ENCODE peak calls at places on chromosome 14, in seven cellular contexts. F, W, M, Z, X, I and B are unnamed samples.

GRCh38 chr14:58717821-58718220 is 80.1 kb downstream of the DACT1 start:
- DNase-seq in M (no peak), I (no peak), X (no peak), W (no peak), Z (no peak), F (no peak), B (no peak)

GRCh38 chr14:58922211-58922940 is 266.1 kb upstream of the DAAM1 start:
- DNase-seq in M (no peak), F (peak), Z (no peak), I (no peak), W (no peak), X (no peak), B (no peak)

GRCh38 chr14:31161274-31161673 is 46.3 kb downstream of the HECTD1 start:
- DNase-seq in Z (no peak), W (no peak), X (no peak), M (no peak), F (peak), I (no peak), B (no peak)

GRCh38 chr14:54577494-54577893 is 10.6 kb downstream of the SAMD4A start:
- DNase-seq in M (no peak), F (no peak), X (no peak), W (no peak), Z (no peak), I (no peak), B (no peak)

GRCh38 chr14:24377126-24377525 is 9.1 kb downstream of the NFATC4 start:
- DNase-seq in X (no peak), W (no peak), Z (no peak), M (no peak), F (no peak), I (no peak), B (no peak)

GRCh38 chr14:80215756-80216581 is 4.7 kb upstream of the DIO2 start:
- DNase-seq in M (no peak), Z (peak), I (no peak), X (peak), W (peak), F (peak), B (peak)

GRCh38 chr14:65937079-65937803 is 524.7 kb downstream of the FUT8 start:
- DNase-seq in W (peak), Z (no peak), M (no peak), I (no peak), X (no peak), F (no peak), B (no peak)

GRCh38 chr14:69268763-69269162 is 8.8 kb downstream of the GALNT16 start:
- DNase-seq in I (no peak), Z (peak), F (peak), M (no peak), X (no peak), W (no peak), B (no peak)

GRCh38 chr14:96148631-96149030 is 56.0 kb upstream of the BDKRB2 start:
- DNase-seq in M (no peak), Z (no peak), F (no peak), I (no peak), X (no peak), W (no peak), B (no peak)

GRCh38 chr14:99794156-99794780 is 1.1 kb downstream of the EML1 start:
- DNase-seq in I (no peak), W (no peak), X (no peak), M (no peak), F (peak), Z (peak), B (no peak)

GRCh38 chr14:64292197-64292596 is 2.0 kb downstream of the ESR2 start:
- DNase-seq in M (no peak), F (no peak), W (no peak), I (no peak), X (no peak), Z (no peak), B (no peak)
- H3K4me2 ChIP-seq in M (no peak), F (no peak), W (no peak), I (no peak), X (no peak), Z (no peak), B (no peak)

GRCh38 chr14:74240794-74241610 is 1.8 kb downstream of the VSX2 start:
- DNase-seq in F (peak), M (no peak), I (no peak), W (peak), X (no peak), Z (no peak), B (peak)

GRCh38 chr14:74243051-74243450 is 3.8 kb downstream of the VSX2 start:
- DNase-seq in F (no peak), Z (no peak), I (no peak), X (no peak), M (no peak), W (no peak), B (no peak)

GRCh38 chr14:74242055-74243042 is 3.1 kb downstream of the VSX2 start:
- DNase-seq in I (no peak), F (no peak), W (peak), Z (no peak), M (no peak), X (no peak), B (peak)

GRCh38 chr14:74239848-74240793 is 872 bp downstream of the VSX2 start:
- DNase-seq in W (peak), F (peak), I (no peak), X (no peak), Z (no peak), M (no peak), B (peak)

GRCh38 chr14:74241611-74242005 is 2.4 kb downstream of the VSX2 start:
- DNase-seq in Z (no peak), F (no peak), I (no peak), X (no peak), M (no peak), W (no peak), B (no peak)
- TF ChIP-seq EZH2phosphoT487 in Z (no peak), F (no peak), I (no peak), X (peak), M (no peak), W (peak), B (peak)

GRCh38 chr14:51094282-51094821 is 553 bp downstream of the TRIM9 start:
- DNase-seq in F (peak), X (peak), Z (no peak), I (no peak), M (no peak), W (peak), B (peak)
- TF ChIP-seq EZH2 in F (no peak), X (peak), Z (no peak), I (no peak), M (no peak), W (no peak), B (peak)

GRCh38 chr14:22400590-22401259 is 188.3 kb downstream of the DAD1 start:
- DNase-seq in M (no peak), Z (no peak), F (peak), X (no peak), W (no peak), I (no peak), B (no peak)

GRCh38 chr14:22407033-22407432 is 182.0 kb downstream of the DAD1 start:
- DNase-seq in W (no peak), Z (no peak), F (no peak), I (no peak), X (no peak), M (no peak), B (no peak)

GRCh38 chr14:22405201-22405600 is 183.8 kb downstream of the DAD1 start:
- DNase-seq in F (no peak), W (no peak), X (no peak), I (no peak), M (no peak), Z (no peak), B (no peak)

GRCh38 chr14:22399776-22400175 is 189.2 kb downstream of the DAD1 start:
- DNase-seq in Z (no peak), M (no peak), W (no peak), I (no peak), F (no peak), X (no peak), B (no peak)

DNA sequence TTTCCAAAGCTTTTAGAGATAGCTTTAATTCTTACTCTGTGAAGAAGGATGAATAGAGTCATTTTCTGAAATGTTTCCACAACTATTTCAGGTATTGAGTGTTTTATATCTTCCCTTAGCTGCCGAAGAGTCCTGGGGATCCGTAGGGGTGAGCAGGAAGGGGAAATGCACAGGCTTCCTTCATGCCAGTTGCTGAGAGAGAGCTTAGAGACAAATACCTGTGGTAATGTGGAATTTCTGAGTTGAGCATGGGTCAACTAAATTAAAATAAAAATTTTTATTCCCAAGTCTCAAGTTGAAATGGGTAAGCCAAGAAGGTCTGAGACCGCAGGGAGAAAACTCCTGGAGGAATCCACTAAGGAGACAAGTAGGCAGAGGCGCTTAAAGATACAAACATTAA is 185.7 kb downstream of the DAD1 start:
- DNase-seq in W (no peak), Z (no peak), M (no peak), X (no peak), I (no peak), F (no peak), B (no peak)
- H3K4me2 ChIP-seq in W (no peak), Z (no peak), M (no peak), X (no peak), I (no peak), F (no peak), B (no peak)